ENCODE peak calls at places on chromosomes 2 and 18, in four cellular contexts. One of them, this sample, is unnamed. For H3K4me1, the result is how much of the 10 kb centered on the place peaks cover.

GRCh38 chr2:148603562-148603920 is 41.0 kb upstream of the EPC2 start:
- DNase-seq in HepG2: no peak
- DNase-seq in Panc1: no peak
- DNase-seq in stomach: no peak
- DNase-seq in this sample: no peak

GRCh38 chr2:120109186-120110061 is 96.5 kb downstream of the EPB41L5 start:
- DNase-seq in stomach: no peak
- DNase-seq in HepG2: peak
- DNase-seq in Panc1: no peak
- DNase-seq in this sample: no peak

GRCh38 chr2:133967326-133967725 is 286.5 kb upstream of the MGAT5 start:
- DNase-seq in Panc1: no peak
- DNase-seq in HepG2: no peak
- DNase-seq in stomach: no peak
- DNase-seq in this sample: no peak

GRCh38 chr2:36512705-36513104 is 85.3 kb downstream of the FEZ2 start:
- DNase-seq in HepG2: no peak
- DNase-seq in Panc1: no peak
- DNase-seq in stomach: no peak
- DNase-seq in this sample: no peak

GRCh38 chr2:69416147-69416546 is 21.1 kb downstream of the NFU1 start:
- DNase-seq in HepG2: no peak
- DNase-seq in Panc1: no peak
- DNase-seq in stomach: no peak
- DNase-seq in this sample: no peak

GRCh38 chr2:119429225-119430000 is 2.2 kb upstream of the TMEM37 start:
- DNase-seq in stomach: no peak
- DNase-seq in Panc1: no peak
- DNase-seq in HepG2: no peak
- DNase-seq in this sample: no peak

GRCh38 chr2:212842544-212843185 is 304.1 kb upstream of the ERBB4 start:
- DNase-seq in HepG2: no peak
- DNase-seq in stomach: no peak
- DNase-seq in Panc1: no peak
- DNase-seq in this sample: no peak

GRCh38 chr2:28445448-28446258 is 50.2 kb upstream of the PLB1 start:
- DNase-seq in stomach: no peak
- DNase-seq in HepG2: no peak
- DNase-seq in Panc1: peak
- DNase-seq in this sample: no peak

GRCh38 chr2:240557101-240557751 is 562 bp downstream of the ANKMY1 start:
- DNase-seq in HepG2: no peak
- DNase-seq in stomach: no peak
- DNase-seq in Panc1: no peak
- DNase-seq in this sample: no peak

GRCh38 chr2:74919827-74920226 is 38.6 kb upstream of the POLE4 start:
- DNase-seq in stomach: peak
- DNase-seq in Panc1: peak
- DNase-seq in HepG2: peak
- DNase-seq in this sample: peak

DNA sequence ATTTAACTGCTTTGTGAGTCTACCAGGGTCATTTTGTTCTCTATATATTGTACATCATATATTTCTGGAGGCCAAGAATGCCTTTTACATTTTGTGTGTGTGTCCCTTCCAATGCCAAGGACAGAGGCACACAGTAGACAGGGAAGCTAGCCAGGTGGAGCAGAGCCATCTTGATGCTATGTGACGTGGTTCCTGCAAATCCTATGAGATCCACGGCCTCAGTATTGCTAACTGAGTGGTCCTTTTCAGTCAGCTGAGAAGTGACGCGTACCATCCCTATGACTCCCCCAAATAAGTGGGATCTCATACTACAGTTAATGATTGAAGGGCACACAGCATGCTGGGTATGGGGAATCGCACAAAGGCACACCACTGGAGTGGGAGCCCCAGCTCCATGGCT is 27.3 kb downstream of the CCDC141 start:
- DNase-seq in stomach: no peak
- DNase-seq in HepG2: no peak
- DNase-seq in Panc1: no peak
- DNase-seq in this sample: no peak
- H3K4me1 ChIP-seq in stomach: under half
- H3K4me1 ChIP-seq in HepG2: under half
- H3K4me1 ChIP-seq in Panc1: under half
- H3K4me1 ChIP-seq in this sample: under half

GRCh38 chr18:35073186-35074105 is 32.2 kb downstream of the MAPRE2 start:
- DNase-seq in stomach: no peak
- DNase-seq in Panc1: no peak
- DNase-seq in HepG2: no peak
- DNase-seq in this sample: no peak
- H3K4me3 ChIP-seq in stomach: no peak
- H3K4me3 ChIP-seq in Panc1: no peak
- H3K4me3 ChIP-seq in HepG2: no peak
- H3K4me3 ChIP-seq in this sample: no peak

GRCh38 chr2:177395594-177395993 is 3.0 kb downstream of the AGPS start:
- DNase-seq in HepG2: no peak
- DNase-seq in Panc1: no peak
- DNase-seq in stomach: no peak
- DNase-seq in this sample: no peak

GRCh38 chr2:177393381-177393780 is 808 bp downstream of the AGPS start:
- DNase-seq in HepG2: no peak
- DNase-seq in stomach: no peak
- DNase-seq in Panc1: no peak
- DNase-seq in this sample: no peak

GRCh38 chr2:177392373-177393246 is at the start of gene AGPS:
- DNase-seq in stomach: peak
- DNase-seq in HepG2: peak
- DNase-seq in Panc1: no peak
- DNase-seq in this sample: peak

GRCh38 chr2:177393824-177394614 is 1.4 kb downstream of the AGPS start:
- DNase-seq in stomach: no peak
- DNase-seq in HepG2: peak
- DNase-seq in Panc1: no peak
- DNase-seq in this sample: no peak

DNA sequence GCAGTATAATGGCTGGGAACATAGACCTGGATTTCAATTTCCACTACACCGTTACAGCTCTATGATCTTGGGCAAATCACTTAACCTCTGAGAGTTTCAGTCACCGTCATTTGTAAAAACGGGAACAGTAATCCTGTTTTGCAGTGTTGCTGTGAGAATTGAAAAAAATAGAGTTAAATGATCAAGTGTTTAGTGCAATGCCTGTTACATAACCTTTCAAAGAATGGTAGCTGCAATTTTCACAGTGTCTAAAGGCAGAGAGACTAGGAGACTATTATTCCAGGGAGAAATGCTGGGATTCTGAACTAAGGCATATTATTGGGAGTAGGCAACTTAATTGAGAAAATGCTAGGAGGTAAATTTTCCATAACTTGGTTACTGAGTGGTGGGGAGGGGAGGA is 2.0 kb downstream of the AGPS start:
- DNase-seq in stomach: no peak
- DNase-seq in Panc1: no peak
- DNase-seq in HepG2: no peak
- DNase-seq in this sample: no peak
- H3K27ac ChIP-seq in stomach: no peak
- H3K27ac ChIP-seq in Panc1: peak
- H3K27ac ChIP-seq in HepG2: peak
- H3K27ac ChIP-seq in this sample: no peak

GRCh38 chr2:150479075-150479915 is 8.2 kb downstream of the RND3 start:
- DNase-seq in stomach: no peak
- DNase-seq in Panc1: no peak
- DNase-seq in HepG2: no peak
- DNase-seq in this sample: no peak
- H3K4me1 ChIP-seq in stomach: under half
- H3K4me1 ChIP-seq in Panc1: half or more
- H3K4me1 ChIP-seq in HepG2: under half
- H3K4me1 ChIP-seq in this sample: under half

GRCh38 chr2:95348609-95349567 is 51.7 kb downstream of the KCNIP3 start:
- DNase-seq in HepG2: no peak
- DNase-seq in Panc1: no peak
- DNase-seq in stomach: peak
- DNase-seq in this sample: no peak

GRCh38 chr2:95346236-95346737 is 49.1 kb downstream of the KCNIP3 start:
- DNase-seq in Panc1: no peak
- DNase-seq in stomach: peak
- DNase-seq in HepG2: no peak
- DNase-seq in this sample: no peak

GRCh38 chr2:95345415-95346235 is 48.5 kb downstream of the KCNIP3 start:
- DNase-seq in Panc1: peak
- DNase-seq in HepG2: peak
- DNase-seq in stomach: peak
- DNase-seq in this sample: peak

GRCh38 chr2:95347681-95348608 is 50.8 kb downstream of the KCNIP3 start:
- DNase-seq in HepG2: no peak
- DNase-seq in Panc1: no peak
- DNase-seq in stomach: peak
- DNase-seq in this sample: no peak

DNA sequence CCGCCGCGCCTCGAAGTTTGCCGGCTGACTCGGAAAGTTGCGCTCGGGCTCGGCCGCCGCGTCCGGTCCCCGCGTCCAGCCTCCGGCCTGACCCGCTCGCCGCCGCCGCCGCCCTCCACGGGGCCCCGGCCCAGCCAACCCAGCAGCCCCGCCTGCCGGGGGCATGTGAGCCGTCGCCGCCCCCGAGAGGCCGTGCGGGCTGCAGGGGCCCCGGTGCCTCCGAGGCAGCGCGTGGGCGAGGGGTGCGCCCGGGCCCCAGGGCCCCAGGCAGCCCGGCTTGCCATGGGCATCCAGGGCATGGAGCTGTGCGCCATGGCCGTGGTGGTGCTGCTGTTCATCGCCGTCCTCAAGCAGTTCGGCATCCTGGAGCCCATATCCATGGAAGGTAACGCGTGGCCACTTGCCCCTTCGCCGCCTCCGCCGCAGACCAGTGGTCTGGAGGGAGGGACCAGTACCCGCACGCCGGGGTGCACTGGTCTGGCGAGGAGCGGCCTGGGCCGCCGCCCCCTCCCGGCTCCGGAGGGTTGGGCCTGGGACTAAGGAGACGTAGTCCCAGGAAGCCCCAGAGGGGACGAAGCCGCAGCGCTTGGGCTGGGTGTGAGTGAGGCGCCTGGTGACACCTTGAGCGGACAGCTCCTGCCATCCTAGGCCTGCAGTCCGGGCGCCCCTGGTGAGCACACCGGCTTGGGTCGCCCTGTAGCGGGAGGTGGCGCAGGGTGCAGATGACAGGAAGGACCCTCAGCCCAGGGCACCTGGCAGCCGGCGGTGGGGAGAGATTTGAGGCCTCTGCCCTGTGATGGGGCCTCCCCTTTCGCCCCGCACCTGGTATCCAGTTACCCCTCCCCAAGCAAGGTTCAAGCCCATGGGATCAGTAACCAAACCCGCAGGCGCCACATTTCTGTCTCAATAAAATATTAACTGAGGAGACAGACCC is 49.9 kb downstream of the KCNIP3 start:
- DNase-seq in stomach: peak
- DNase-seq in HepG2: no peak
- DNase-seq in Panc1: no peak
- DNase-seq in this sample: no peak
- H3K4me3 ChIP-seq in stomach: peak
- H3K4me3 ChIP-seq in HepG2: no peak
- H3K4me3 ChIP-seq in Panc1: peak
- H3K4me3 ChIP-seq in this sample: peak

GRCh38 chr2:226790436-226790835 is 9.2 kb downstream of the IRS1 start:
- DNase-seq in stomach: no peak
- DNase-seq in Panc1: no peak
- DNase-seq in HepG2: no peak
- DNase-seq in this sample: no peak

GRCh38 chr2:226791056-226791486 is 8.5 kb downstream of the IRS1 start:
- DNase-seq in HepG2: no peak
- DNase-seq in stomach: no peak
- DNase-seq in Panc1: no peak
- DNase-seq in this sample: no peak

GRCh38 chr2:226788881-226789485 is 10.6 kb downstream of the IRS1 start:
- DNase-seq in stomach: no peak
- DNase-seq in HepG2: no peak
- DNase-seq in Panc1: no peak
- DNase-seq in this sample: no peak

GRCh38 chr2:226790006-226790405 is 9.6 kb downstream of the IRS1 start:
- DNase-seq in stomach: no peak
- DNase-seq in Panc1: no peak
- DNase-seq in HepG2: no peak
- DNase-seq in this sample: no peak

GRCh38 chr2:226788064-226788463 is 11.6 kb downstream of the IRS1 start:
- DNase-seq in Panc1: no peak
- DNase-seq in stomach: no peak
- DNase-seq in HepG2: no peak
- DNase-seq in this sample: no peak
- H3K27ac ChIP-seq in Panc1: no peak
- H3K27ac ChIP-seq in stomach: no peak
- H3K27ac ChIP-seq in HepG2: no peak
- H3K27ac ChIP-seq in this sample: no peak

DNA sequence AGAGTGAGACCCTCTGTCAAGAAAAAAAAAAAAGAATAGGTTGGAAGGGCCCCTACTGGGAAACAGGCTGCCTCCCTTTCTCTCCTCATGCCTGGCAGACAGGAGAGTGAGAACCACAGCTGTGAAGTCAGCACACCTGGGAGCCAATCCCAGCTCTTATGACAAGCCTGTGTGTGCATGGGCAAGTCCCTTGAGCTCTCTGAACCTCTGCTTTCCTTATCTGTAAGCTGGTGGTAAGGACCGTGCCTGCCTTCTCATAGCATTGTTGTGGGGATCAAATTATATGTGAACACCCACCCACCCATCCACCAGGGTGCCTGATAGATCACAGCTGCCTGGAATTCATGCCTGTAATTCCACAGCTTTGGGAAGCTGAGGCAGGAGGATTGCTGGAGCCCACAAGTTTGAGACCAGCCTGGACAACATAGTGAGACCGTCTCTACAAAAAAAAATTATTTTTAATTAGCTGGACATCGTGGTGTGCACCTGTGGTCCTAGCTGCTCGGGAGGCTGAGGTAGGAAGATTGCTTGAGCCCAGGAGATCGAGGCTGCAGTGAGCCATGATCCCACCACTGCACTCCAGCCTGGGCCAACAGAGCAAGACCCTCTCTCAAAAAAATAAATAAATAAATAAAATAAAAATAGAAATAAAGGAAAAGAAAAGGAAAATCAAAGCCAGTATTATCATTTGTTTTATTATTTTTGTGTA is 66.9 kb upstream of the MCFD2 start:
- DNase-seq in HepG2: no peak
- DNase-seq in stomach: no peak
- DNase-seq in Panc1: no peak
- DNase-seq in this sample: no peak
- H3K4me1 ChIP-seq in HepG2: under half
- H3K4me1 ChIP-seq in stomach: half or more
- H3K4me1 ChIP-seq in Panc1: under half
- H3K4me1 ChIP-seq in this sample: under half

DNA sequence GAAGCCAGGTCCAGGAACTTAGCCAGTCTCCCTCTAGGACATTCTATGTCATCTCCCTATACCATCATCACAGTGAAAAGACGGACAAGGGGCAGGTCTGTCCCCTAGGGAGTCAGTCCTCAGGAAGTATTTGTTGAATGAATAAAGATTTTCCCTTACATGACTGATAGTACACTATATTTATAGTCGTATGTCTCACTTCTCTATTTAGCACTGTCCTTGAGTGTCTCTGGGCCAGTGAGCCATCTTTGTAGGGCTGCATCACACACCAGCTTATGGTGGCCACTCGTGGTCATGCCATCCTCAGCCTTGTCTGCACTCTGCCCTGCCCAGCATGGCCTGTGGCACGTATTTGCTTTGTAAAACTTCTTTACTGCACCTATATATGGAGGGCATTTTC is 25.8 kb downstream of the PTPN18 start:
- DNase-seq in stomach: no peak
- DNase-seq in HepG2: no peak
- DNase-seq in Panc1: no peak
- DNase-seq in this sample: no peak
- H3K4me3 ChIP-seq in stomach: no peak
- H3K4me3 ChIP-seq in HepG2: no peak
- H3K4me3 ChIP-seq in Panc1: no peak
- H3K4me3 ChIP-seq in this sample: no peak